ENCODE peak calls at places on chromosome 12, in nine cellular contexts. N is NCI-H1092 treated with DMSO at 0.1 percent for 48 hours; Q is activated T-helper 1 cell treated with anti-CD3 and anti-CD28 coated beads, Interleukin-2, amount 50 U/mL, for 16 hours; G is C1 segment of cervical spinal cord; Y is stimulated activated CD8-positive, alpha-beta memory T cell treated with anti-CD3 and anti-CD28 coated beads, Interleukin-7, amount 100 ng/mL, for 1 hour; F is stomach; A is HFFc6; H is fibroblast of lung; S is A172. K is an unnamed sample.

GRCh38 chr12:99975321-99975720 is 9.4 kb downstream of the ANKS1B start:
- DNase-seq in F (no peak), Q (no peak), S (no peak), H (no peak), A (no peak), G (no peak), Y (no peak), N (no peak), K (peak)

GRCh38 chr12:54394986-54395385 is 10.5 kb upstream of the ZNF385A start:
- DNase-seq in G (no peak), Y (no peak), N (no peak), A (no peak), F (no peak), H (no peak), S (no peak), Q (no peak), K (no peak)

GRCh38 chr12:15688202-15688736 is 100.9 kb downstream of the EPS8 start:
- DNase-seq in S (peak), A (no peak), G (peak), Y (no peak), H (no peak), N (no peak), F (peak), Q (no peak), K (no peak)

GRCh38 chr12:10716704-10717315 is 6.3 kb downstream of the YBX3 start:
- DNase-seq in G (peak), Q (no peak), F (peak), S (peak), Y (no peak), A (peak), H (peak), N (no peak), K (peak)

GRCh38 chr12:124458992-124459851 is 108.2 kb downstream of the NCOR2 start:
- DNase-seq in N (no peak), S (no peak), F (no peak), Y (no peak), Q (no peak), G (no peak), A (no peak), H (no peak), K (no peak)

GRCh38 chr12:42213954-42214426 is 24.1 kb downstream of the YAF2 start:
- DNase-seq in A (no peak), Y (no peak), S (no peak), G (no peak), Q (no peak), F (peak), H (peak), N (no peak), K (peak)

GRCh38 chr12:31807773-31808097 is 78.9 kb upstream of the AMN1 start:
- DNase-seq in F (no peak), Q (no peak), G (no peak), N (no peak), H (no peak), A (no peak), S (no peak), Y (no peak), K (no peak)

GRCh38 chr12:54300267-54300731 is 516 bp downstream of the NFE2 start:
- DNase-seq in N (no peak), H (no peak), Y (no peak), Q (no peak), G (no peak), S (no peak), A (no peak), F (no peak), K (no peak)

GRCh38 chr12:45282411-45282810 is 66.5 kb downstream of the ANO6 start:
- DNase-seq in N (no peak), F (no peak), Y (no peak), S (no peak), Q (no peak), H (no peak), G (no peak), A (no peak), K (no peak)

GRCh38 chr12:26265606-26266005 is 70.2 kb downstream of the SSPN start:
- DNase-seq in H (no peak), F (no peak), S (no peak), A (no peak), Q (no peak), Y (no peak), G (no peak), N (no peak), K (no peak)

GRCh38 chr12:12379831-12380730 is 23.2 kb downstream of the BORCS5 start:
- DNase-seq in G (no peak), Y (no peak), Q (no peak), N (no peak), F (no peak), A (no peak), H (peak), S (no peak), K (no peak)

GRCh38 chr12:6965714-6966113 is 4.8 kb downstream of the PHB2 start:
- DNase-seq in Q (no peak), S (no peak), N (no peak), F (no peak), G (no peak), Y (no peak), A (no peak), H (no peak), K (no peak)